ENCODE peak calls at places on chromosomes 6 and 20, in four cellular contexts. A is GM12878, D is HL-60, Q is K562. V is an unnamed sample.
A peak's percentile ranks its signal among the peaks of the same experiment; 100 is the strongest.

GRCh38 chr6:147382945-147383554 is 125.4 kb upstream of the SAMD5 start:
- DNase-seq in A (no peak), D (no peak), Q (peak; percentile 38), V (no peak)

GRCh38 chr6:121726596-121726995 is 291.1 kb downstream of the GJA1 start:
- DNase-seq in A (no peak), D (no peak), Q (no peak), V (no peak)

GRCh38 chr6:110828396-110828795 is 13.1 kb upstream of the CDK19 start:
- DNase-seq in A (no peak), D (no peak), Q (no peak), V (no peak)

GRCh38 chr6:80622641-80623040 is 516.2 kb downstream of the BCKDHB start:
- DNase-seq in A (no peak), D (no peak), Q (no peak), V (no peak)

GRCh38 chr6:5260661-5261544 is at the start of the genes FARS2 and LYRM4:
- DNase-seq in A (no peak), D (peak; percentile 85), Q (peak; percentile 97), V (peak; percentile 77)

GRCh38 chr6:134199848-134200606 is 117.9 kb downstream of the SGK1 start:
- DNase-seq in A (no peak), D (no peak), Q (no peak), V (no peak)

GRCh38 chr6:151239603-151240035 is at the start of gene AKAP12:
- DNase-seq in A (no peak), D (no peak), Q (no peak), V (no peak)

GRCh38 chr6:20367716-20368485 is 33.8 kb upstream of the E2F3 start:
- DNase-seq in A (no peak), D (no peak), Q (no peak), V (no peak)

GRCh38 chr20:35120012-35120701 is 27.0 kb downstream of the EDEM2 start:
- DNase-seq in A (no peak), D (peak; percentile 82), Q (peak; percentile 67), V (no peak)

GRCh38 chr6:5302995-5303622 is 41.8 kb downstream of the FARS2 start:
- DNase-seq in A (peak; percentile 41), D (peak; percentile 69), Q (no peak), V (peak; percentile 15)

GRCh38 chr6:32604434-32604877 is 14.8 kb upstream of the HLA-DRB1 start:
- DNase-seq in A (peak; percentile 82), D (no peak), Q (no peak), V (no peak)

GRCh38 chr6:30682181-30683117 is 4.0 kb downstream of the PPP1R18 start:
- DNase-seq in A (peak; percentile 70), D (peak; percentile 99), Q (peak; percentile 76), V (peak; percentile 77)

GRCh38 chr6:31407699-31408098 is 4.3 kb downstream of the MICA start:
- DNase-seq in A (no peak), D (no peak), Q (no peak), V (no peak)

GRCh38 chr6:154653853-154654252 is 79.4 kb upstream of the SCAF8 start:
- DNase-seq in A (no peak), D (no peak), Q (no peak), V (no peak)

GRCh38 chr6:41770381-41771057 is 9.2 kb downstream of the FRS3 start:
- DNase-seq in A (no peak), D (no peak), Q (no peak), V (no peak)

GRCh38 chr20:23047001-23047737 is 2.3 kb downstream of the THBD start:
- DNase-seq in A (no peak), D (no peak), Q (no peak), V (no peak)

GRCh38 chr20:41352106-41352505 is 11.5 kb downstream of the LPIN3 start:
- DNase-seq in A (no peak), D (no peak), Q (peak; percentile 44), V (no peak)

GRCh38 chr6:12258591-12258990 is 31.6 kb upstream of the EDN1 start:
- DNase-seq in A (no peak), D (no peak), Q (no peak), V (no peak)

GRCh38 chr6:168158280-168158979 is 79.4 kb upstream of the FRMD1 start:
- DNase-seq in A (no peak), D (no peak), Q (no peak), V (no peak)

GRCh38 chr6:75855047-75855446 is 106.0 kb downstream of the MYO6 start:
- DNase-seq in A (no peak), D (peak; percentile 33), Q (peak; percentile 22), V (no peak)

GRCh38 chr6:56046576-56046975 is 171.2 kb upstream of the BMP5 start:
- DNase-seq in A (no peak), D (peak; percentile 65), Q (no peak), V (no peak)

GRCh38 chr20:44028868-44029847 is 114.5 kb downstream of the TOX2 start:
- DNase-seq in A (peak; percentile 66), D (no peak), Q (no peak), V (no peak)

GRCh38 chr20:44328428-44328827 is 8.4 kb upstream of the R3HDML start:
- DNase-seq in A (no peak), D (no peak), Q (peak; percentile 5), V (no peak)

GRCh38 chr6:144395014-144395413 is 109.9 kb downstream of the UTRN start:
- DNase-seq in A (no peak), D (no peak), Q (no peak), V (no peak)

GRCh38 chr6:10425177-10425972 is 10.5 kb upstream of the TFAP2A start:
- DNase-seq in A (no peak), D (no peak), Q (no peak), V (no peak)

GRCh38 chr6:87308970-87309369 is 13.4 kb upstream of the SMIM8 start:
- DNase-seq in A (no peak), D (no peak), Q (no peak), V (no peak)

GRCh38 chr6:45326698-45327417 is 1.3 kb upstream of the RUNX2 start:
- DNase-seq in A (no peak), D (no peak), Q (no peak), V (no peak)

GRCh38 chr6:91276315-91276714 is 689.4 kb upstream of the MAP3K7 start:
- DNase-seq in A (no peak), D (no peak), Q (no peak), V (peak; percentile 14)

GRCh38 chr20:46639587-46639986 is 11.7 kb downstream of the SLC13A3 start:
- DNase-seq in A (no peak), D (no peak), Q (no peak), V (no peak)

GRCh38 chr6:12844284-12845223 is 128.0 kb downstream of the PHACTR1 start:
- DNase-seq in A (no peak), D (no peak), Q (peak; percentile 44), V (peak; percentile 15)

GRCh38 chr6:100574836-100575235 is 110.1 kb upstream of the SIM1 start:
- DNase-seq in A (no peak), D (no peak), Q (no peak), V (no peak)

GRCh38 chr6:4078830-4079471 is at the start of gene FAM217A:
- DNase-seq in A (no peak), D (no peak), Q (no peak), V (no peak)

GRCh38 chr6:125842091-125842626 is 51.4 kb downstream of the NCOA7 start:
- DNase-seq in A (no peak), D (no peak), Q (no peak), V (no peak)

GRCh38 chr6:18656506-18656905 is 269.4 kb downstream of the RNF144B start:
- DNase-seq in A (no peak), D (no peak), Q (no peak), V (no peak)

GRCh38 chr6:31829633-31830492 is 2.3 kb downstream of the HSPA1B start:
- DNase-seq in A (no peak), D (no peak), Q (no peak), V (no peak)

GRCh38 chr6:113690255-113690956 is 166.7 kb upstream of the MARCKS start:
- DNase-seq in A (peak; percentile 34), D (peak; percentile 20), Q (no peak), V (no peak)
- TF ChIP-seq SPI1 in A (no peak), D (no peak), Q (no peak), V (no peak)

DNA sequence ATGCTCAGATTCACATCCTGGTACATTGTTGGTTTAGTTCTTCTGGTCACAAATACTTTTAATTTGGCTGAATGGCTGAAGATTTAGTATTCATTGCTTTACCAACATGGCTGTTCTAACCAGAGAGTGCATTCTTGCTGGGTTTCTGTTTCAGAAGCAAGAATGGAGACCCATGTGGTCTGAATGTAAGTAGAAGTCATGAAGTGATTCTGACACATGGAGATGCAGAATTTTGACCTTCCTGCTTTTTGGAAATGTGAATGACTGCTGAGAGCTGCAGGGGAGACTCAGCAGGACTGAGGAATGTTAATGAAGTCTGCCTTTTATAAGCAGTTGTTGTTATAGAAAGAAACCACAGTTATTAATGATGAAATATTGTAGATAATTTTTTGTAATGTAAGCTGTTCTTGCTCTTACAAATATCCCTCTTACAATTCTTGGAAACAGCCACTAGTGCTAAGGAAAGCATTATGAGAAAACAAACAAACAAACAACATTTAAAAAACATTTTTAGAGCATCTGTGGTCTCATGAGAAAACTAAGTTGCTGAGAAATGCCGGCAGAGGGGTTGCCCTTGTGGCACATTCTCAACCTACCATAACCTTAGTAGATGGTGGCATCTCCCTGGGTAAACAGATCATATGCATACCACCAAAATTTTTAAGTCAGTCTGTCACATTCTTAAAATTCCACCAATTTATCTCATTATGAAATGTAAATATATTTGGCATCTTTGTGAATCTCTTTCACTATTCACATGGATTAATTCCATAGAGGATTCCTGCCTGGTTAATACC is 575.9 kb upstream of the MARCKS start:
- DNase-seq in A (no peak), D (no peak), Q (no peak), V (no peak)
- TF ChIP-seq SPI1 in A (no peak), D (no peak), Q (no peak), V (no peak)

DNA sequence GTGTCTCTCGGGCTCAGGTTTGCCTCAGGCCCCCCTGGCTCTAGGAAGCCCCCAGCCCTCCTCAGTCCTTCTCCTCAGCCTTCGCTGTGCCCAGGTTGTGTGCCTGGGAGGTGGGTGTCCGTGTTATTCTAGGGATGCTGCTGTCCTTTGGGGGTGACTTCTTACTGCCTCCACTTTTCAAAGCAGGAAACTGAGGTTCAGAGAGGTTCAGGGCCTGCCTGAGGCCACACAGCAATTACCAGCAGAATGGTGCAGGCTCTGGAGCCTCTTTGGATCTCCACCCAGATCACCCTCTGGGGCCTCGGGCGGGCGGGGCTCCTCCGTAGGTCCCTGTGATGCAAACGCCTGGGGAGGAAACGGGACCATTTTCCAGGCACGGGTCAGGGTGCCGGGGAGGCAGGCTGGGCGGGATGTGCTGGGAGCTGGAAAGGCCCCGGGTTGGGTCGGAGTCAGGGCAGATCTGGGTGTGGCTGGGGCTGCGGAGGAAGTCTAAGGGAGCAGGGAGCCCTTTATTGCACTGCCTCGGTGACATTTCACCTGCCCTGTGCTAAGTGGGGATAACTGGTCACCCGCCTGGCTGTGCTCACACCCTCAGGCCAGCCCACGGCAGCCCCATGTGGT is 23.2 kb downstream of the GATA5 start:
- DNase-seq in A (no peak), D (no peak), Q (no peak), V (no peak)
- TF ChIP-seq SPI1 in A (no peak), D (no peak), Q (no peak), V (no peak)

GRCh38 chr20:5354871-5355270 is 38.1 kb upstream of the PROKR2 start:
- DNase-seq in A (no peak), D (peak; percentile 52), Q (no peak), V (no peak)
- TF ChIP-seq SPI1 in A (no peak), D (no peak), Q (no peak), V (no peak)